ENCODE peak calls at places on chromosomes 2 and 18, in four cellular contexts. J is right cardiac atrium, P is IMR-90, F is HCT116. V is an unnamed sample.

GRCh38 chr2:171244970-171245782 is 84.5 kb upstream of the TLK1 start:
- DNase-seq in J (no peak), P (peak), F (no peak), V (no peak)

GRCh38 chr2:216830346-216830745 is 29.5 kb downstream of the TNP1 start:
- DNase-seq in J (no peak), P (no peak), F (no peak), V (no peak)

GRCh38 chr2:159807183-159808037 is 9.4 kb upstream of the CD302 start:
- DNase-seq in P (peak), J (peak), F (peak), V (peak)

GRCh38 chr18:10449396-10449795 is 5.0 kb upstream of the APCDD1 start:
- DNase-seq in F (no peak), J (no peak), P (peak), V (no peak)

GRCh38 chr2:33598472-33599174 is 476 bp downstream of the FAM98A start:
- DNase-seq in F (no peak), P (peak), J (peak), V (peak)

GRCh38 chr2:221680548-221680947 is 108.4 kb upstream of the EPHA4 start:
- DNase-seq in F (no peak), P (no peak), J (no peak), V (no peak)

GRCh38 chr18:72869786-72870185 is 2.0 kb upstream of the NETO1 start:
- DNase-seq in P (no peak), J (no peak), F (no peak), V (peak)

GRCh38 chr2:165428996-165429395 is 40.5 kb upstream of the CSRNP3 start:
- DNase-seq in P (no peak), F (no peak), J (no peak), V (no peak)

GRCh38 chr2:60853512-60853911 is 27.9 kb upstream of the REL start:
- DNase-seq in J (no peak), P (no peak), F (no peak), V (no peak)

GRCh38 chr2:134466141-134466540 is 212.3 kb downstream of the MGAT5 start:
- DNase-seq in F (peak), J (no peak), P (no peak), V (peak)

GRCh38 chr2:146246734-146247523 is 1597.9 kb upstream of the ACVR2A start:
- DNase-seq in J (no peak), P (peak), F (no peak), V (no peak)

GRCh38 chr18:31942301-31942998 is 478 bp downstream of the TRAPPC8 start:
- DNase-seq in F (no peak), P (peak), J (peak), V (peak)

GRCh38 chr2:226079677-226080076 is 680.2 kb downstream of the NYAP2 start:
- DNase-seq in F (peak), P (peak), J (no peak), V (no peak)

DNA sequence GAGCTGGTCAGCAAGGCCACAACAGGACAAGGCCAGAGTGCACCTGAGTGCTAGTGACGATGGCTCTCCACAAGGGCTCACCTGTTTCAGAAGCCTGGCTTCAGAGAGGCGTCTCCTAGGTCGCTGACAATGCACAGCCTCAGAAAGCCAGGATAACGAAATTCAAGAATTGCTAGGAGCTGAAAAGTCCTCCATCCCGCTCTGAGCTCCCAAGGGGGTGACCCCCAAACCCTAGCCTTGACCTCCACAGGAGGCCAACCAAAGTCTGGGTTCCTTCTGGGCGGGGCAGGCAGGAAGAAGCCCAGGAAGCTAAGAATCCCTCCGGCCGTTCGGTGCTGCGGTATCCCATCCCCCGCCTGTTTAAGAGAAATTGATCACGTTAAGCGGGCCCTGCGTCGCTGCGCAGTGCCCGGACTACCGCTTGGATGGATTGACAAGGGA is 2.5 kb upstream of the OSR1 start:
- DNase-seq in F (no peak), J (no peak), P (no peak), V (no peak)
- H3K4me3 ChIP-seq in F (no peak), J (peak), P (no peak), V (peak)

DNA sequence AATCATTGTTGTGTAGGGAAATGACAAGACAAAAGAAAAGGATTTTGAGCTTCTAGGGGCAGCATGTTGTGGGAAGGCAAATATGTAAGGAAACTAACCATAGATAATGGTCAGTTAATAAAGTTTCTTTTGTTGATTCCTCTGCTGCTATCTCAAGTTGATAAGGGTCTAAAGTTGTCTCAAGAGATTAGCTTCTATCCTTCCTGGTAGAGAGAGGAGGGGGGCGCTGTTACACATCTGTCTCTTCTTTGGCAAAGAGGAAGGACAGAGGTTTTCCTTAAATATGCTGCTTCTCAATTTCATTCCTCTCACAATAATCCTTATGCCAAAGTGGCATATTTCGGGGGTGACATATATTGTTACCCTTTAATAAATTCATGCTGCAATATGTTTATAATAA is 944.0 kb downstream of the DPP10 start:
- DNase-seq in P (no peak), F (no peak), J (no peak), V (no peak)
- H3K4me3 ChIP-seq in P (no peak), F (no peak), J (no peak), V (no peak)

GRCh38 chr2:3729055-3729448 is 25.7 kb downstream of the DCDC2C start:
- DNase-seq in P (no peak), F (no peak), J (no peak), V (no peak)

GRCh38 chr2:3726511-3726910 is 23.1 kb downstream of the DCDC2C start:
- DNase-seq in J (no peak), F (no peak), P (no peak), V (no peak)

GRCh38 chr2:3727397-3728045 is 24.1 kb downstream of the DCDC2C start:
- DNase-seq in J (no peak), F (no peak), P (no peak), V (no peak)

GRCh38 chr2:3729786-3730185 is 26.4 kb downstream of the DCDC2C start:
- DNase-seq in J (no peak), F (no peak), P (no peak), V (no peak)

DNA sequence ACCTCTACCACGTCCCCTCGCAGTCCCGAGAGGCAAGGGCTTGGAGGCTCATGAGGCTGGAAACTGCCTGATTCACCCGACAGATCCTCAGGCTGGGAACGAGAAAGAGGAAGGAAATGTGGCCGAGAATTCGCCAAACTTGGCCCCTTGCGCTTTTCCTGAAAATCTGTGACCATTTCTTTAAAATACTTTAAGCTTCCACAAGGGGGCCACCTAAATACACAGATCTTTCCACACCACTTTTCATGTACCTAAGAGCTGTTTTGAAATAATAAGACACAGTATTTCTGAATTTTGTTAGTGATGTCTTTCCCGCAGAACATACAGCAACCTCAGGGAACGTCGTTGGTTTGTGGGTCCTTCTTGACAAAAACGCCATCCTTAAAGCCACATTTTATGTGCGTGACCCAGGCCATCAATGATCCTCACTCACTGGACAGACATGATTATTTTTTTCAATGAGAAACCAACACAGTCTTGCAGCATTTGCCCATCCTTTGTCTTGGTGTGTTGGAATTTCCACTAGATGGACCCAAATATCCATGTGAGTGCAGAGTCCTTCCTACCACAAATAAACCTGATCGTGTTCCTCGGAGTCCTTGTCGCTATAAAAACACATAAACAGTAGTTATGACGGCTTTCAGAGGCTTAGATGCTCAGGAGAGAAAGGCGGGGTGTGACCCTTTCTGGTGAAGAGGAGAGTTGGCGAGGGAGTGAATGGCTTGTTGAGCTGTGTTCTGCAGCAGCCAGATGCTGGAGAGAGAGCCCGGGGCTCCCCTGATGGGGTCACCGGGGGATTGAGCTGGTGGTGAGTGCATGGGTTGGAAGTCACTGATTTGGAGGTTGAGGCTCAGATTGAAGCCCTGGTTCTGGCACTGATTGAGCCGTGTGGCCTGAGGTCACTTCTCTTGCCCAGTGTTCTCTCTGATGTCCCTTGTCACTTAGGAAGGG is 25.0 kb downstream of the DCDC2C start:
- DNase-seq in P (peak), F (peak), J (peak), V (peak)
- H3K4me3 ChIP-seq in P (no peak), F (no peak), J (no peak), V (no peak)

GRCh38 chr18:79485788-79486355 is 90.1 kb downstream of the NFATC1 start:
- DNase-seq in P (peak), F (no peak), J (peak), V (peak)
- H3K4me3 ChIP-seq in P (no peak), F (no peak), J (no peak), V (no peak)

GRCh38 chr18:39648616-39649015 is 2083.0 kb upstream of the CELF4 start:
- DNase-seq in P (no peak), J (no peak), F (no peak), V (no peak)
- H3K4me3 ChIP-seq in P (no peak), J (no peak), F (no peak), V (no peak)